ENCODE peak calls at places on chromosomes 2 and 18, in five cellular contexts. L is IMR-90, J is fibroblast of lung, M is A549, Z is neural progenitor cell. E is an unnamed sample.

GRCh38 chr2:237904806-237905599 is 45.6 kb downstream of the RAMP1 start:
- DNase-seq in L (peak), Z (no peak), J (peak), M (no peak), E (peak)

GRCh38 chr18:21090680-21091079 is 20.9 kb downstream of the ROCK1 start:
- DNase-seq in M (no peak), Z (no peak), L (no peak), J (no peak), E (no peak)

GRCh38 chr2:74834806-74835755 is 1.2 kb downstream of the HK2 start:
- DNase-seq in L (peak), J (peak), Z (peak), M (no peak), E (peak)

GRCh38 chr18:31325051-31325450 is 7.1 kb downstream of the DSG1 start:
- DNase-seq in L (peak), M (peak), Z (no peak), J (peak), E (no peak)

GRCh38 chr2:100612388-100613000 is 49.7 kb downstream of the PDCL3 start:
- DNase-seq in M (no peak), L (no peak), J (no peak), Z (no peak), E (no peak)

GRCh38 chr2:127072970-127073369 is 34.0 kb downstream of the BIN1 start:
- DNase-seq in J (no peak), M (no peak), Z (peak), L (no peak), E (no peak)

GRCh38 chr2:214843823-214844222 is 34.3 kb upstream of the BARD1 start:
- DNase-seq in M (no peak), J (no peak), L (no peak), Z (no peak), E (no peak)

GRCh38 chr2:177573120-177573519 is 180.5 kb downstream of the AGPS start:
- DNase-seq in L (peak), Z (no peak), J (peak), M (peak), E (no peak)

GRCh38 chr2:74369976-74370375 is 10.1 kb downstream of the DCTN1 start:
- DNase-seq in J (no peak), M (no peak), L (no peak), Z (no peak), E (no peak)

GRCh38 chr18:58102020-58102419 is 58.0 kb downstream of the NEDD4L start:
- DNase-seq in J (no peak), L (no peak), Z (no peak), M (no peak), E (no peak)

GRCh38 chr2:79065176-79065575 is 22.6 kb downstream of the REG1B start:
- DNase-seq in L (no peak), Z (no peak), M (no peak), J (no peak), E (no peak)

GRCh38 chr2:54613794-54614257 is 109.6 kb upstream of the EML6 start:
- DNase-seq in M (peak), J (peak), L (peak), Z (no peak), E (no peak)

GRCh38 chr2:113198790-113199612 is 25.2 kb downstream of the PSD4 start:
- DNase-seq in M (peak), Z (peak), J (peak), L (peak), E (peak)

GRCh38 chr2:234198976-234199375 is 148.5 kb downstream of the SPP2 start:
- DNase-seq in J (peak), Z (no peak), L (peak), M (no peak), E (no peak)

GRCh38 chr2:99607454-99607853 is 117.6 kb upstream of the REV1 start:
- DNase-seq in J (no peak), Z (no peak), M (no peak), L (no peak), E (no peak)

GRCh38 chr2:153871231-153872221 is at the start of gene GALNT13:
- DNase-seq in L (no peak), Z (peak), M (peak), J (peak), E (no peak)

GRCh38 chr2:47941936-47942335 is 35.6 kb upstream of the FBXO11 start:
- DNase-seq in J (no peak), Z (no peak), L (no peak), M (no peak), E (no peak)

GRCh38 chr2:173550143-173550542 is 195.5 kb downstream of the CDCA7 start:
- DNase-seq in J (peak), M (peak), Z (no peak), L (peak), E (no peak)

GRCh38 chr18:35998967-35999366 is 26.5 kb downstream of the RMP24 start:
- DNase-seq in L (no peak), Z (no peak), J (no peak), M (peak), E (peak)

GRCh38 chr18:63168287-63168686 is 151.3 kb downstream of the BCL2 start:
- DNase-seq in L (no peak), M (no peak), J (no peak), Z (no peak), E (no peak)

GRCh38 chr2:166375736-166376487 is at the start of gene SCN9A:
- DNase-seq in L (peak), Z (peak), J (peak), M (peak), E (no peak)

GRCh38 chr18:45006934-45007333 is 326.2 kb downstream of the SETBP1 start:
- DNase-seq in J (peak), M (no peak), L (peak), Z (no peak), E (no peak)

GRCh38 chr2:163877316-163877715 is 141.5 kb upstream of the FIGN start:
- DNase-seq in J (peak), Z (no peak), L (peak), M (no peak), E (no peak)

GRCh38 chr2:206657087-206657486 is 14.8 kb downstream of the FAM237A start:
- DNase-seq in Z (no peak), L (no peak), M (no peak), J (no peak), E (no peak)

GRCh38 chr2:210259687-210260086 is 34.4 kb upstream of the ACADL start:
- DNase-seq in J (no peak), M (no peak), Z (no peak), L (no peak), E (no peak)

GRCh38 chr18:61833387-61833786 is 59.4 kb downstream of the RNF152 start:
- DNase-seq in M (no peak), L (peak), Z (no peak), J (peak), E (no peak)

GRCh38 chr2:31197669-31198068 is 19.6 kb downstream of the CAPN14 start:
- DNase-seq in M (no peak), L (no peak), J (no peak), Z (no peak), E (no peak)

GRCh38 chr18:36162981-36163380 is 24.3 kb upstream of the MOCOS start:
- DNase-seq in L (peak), Z (no peak), M (no peak), J (peak), E (no peak)

GRCh38 chr2:230734247-230735175 is 21.9 kb downstream of the CAB39 start:
- DNase-seq in J (no peak), Z (no peak), M (no peak), L (no peak), E (no peak)

GRCh38 chr2:218230882-218231281 is 13.9 kb downstream of the ARPC2 start:
- DNase-seq in L (peak), Z (no peak), M (peak), J (peak), E (no peak)

GRCh38 chr2:188952901-188953300 is 21.3 kb upstream of the COL3A1 start:
- DNase-seq in M (no peak), Z (no peak), J (no peak), L (peak), E (no peak)

GRCh38 chr2:66239655-66240054 is 195.3 kb upstream of the MEIS1 start:
- DNase-seq in M (no peak), Z (no peak), L (no peak), J (no peak), E (no peak)

DNA sequence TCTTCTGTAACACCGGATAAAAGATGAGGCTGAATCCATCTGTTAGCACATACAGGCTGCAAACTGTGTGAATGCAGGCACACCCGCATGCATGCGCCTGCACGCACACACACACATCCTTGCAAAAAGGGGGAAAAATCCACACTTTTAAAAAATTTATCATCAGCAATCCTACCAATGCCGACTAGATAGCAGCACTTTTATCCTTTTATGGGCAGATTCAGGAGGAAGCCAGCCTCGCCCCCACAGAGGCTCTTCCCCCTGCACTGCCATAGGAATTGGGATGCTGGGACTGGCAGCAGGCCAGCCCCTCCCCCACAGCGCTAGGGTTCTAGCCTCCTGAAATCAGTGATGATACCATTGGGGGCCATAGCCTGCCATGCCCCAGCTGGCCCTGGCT is 25.6 kb downstream of the CYRIA start:
- DNase-seq in M (no peak), L (no peak), J (no peak), Z (no peak), E (no peak)
- H3K4me2 ChIP-seq in M (no peak), L (no peak), J (no peak), Z (no peak), E (no peak)

GRCh38 chr18:79608069-79608468 is 71.5 kb upstream of the CTDP1 start:
- DNase-seq in M (no peak), L (no peak), J (no peak), Z (no peak), E (no peak)

GRCh38 chr18:79608535-79608934 is 71.1 kb upstream of the CTDP1 start:
- DNase-seq in M (no peak), L (no peak), J (no peak), Z (no peak), E (no peak)

GRCh38 chr18:79609841-79610281 is 69.7 kb upstream of the CTDP1 start:
- DNase-seq in Z (no peak), M (no peak), L (no peak), J (no peak), E (no peak)

GRCh38 chr18:79610461-79611039 is 69.1 kb upstream of the CTDP1 start:
- DNase-seq in J (no peak), Z (no peak), M (no peak), L (no peak), E (no peak)

GRCh38 chr18:79609021-79609461 is 70.6 kb upstream of the CTDP1 start:
- DNase-seq in Z (no peak), J (no peak), M (no peak), L (no peak), E (no peak)
- H3K4me2 ChIP-seq in Z (no peak), J (no peak), M (no peak), L (no peak), E (no peak)

GRCh38 chr2:45911503-45911902 is 260.0 kb downstream of the PRKCE start:
- DNase-seq in Z (no peak), M (no peak), L (no peak), J (no peak), E (no peak)

GRCh38 chr2:45908316-45909150 is 257.1 kb downstream of the PRKCE start:
- DNase-seq in M (no peak), J (no peak), L (no peak), Z (no peak), E (no peak)

GRCh38 chr2:45910473-45911060 is 259.1 kb downstream of the PRKCE start:
- DNase-seq in Z (no peak), M (no peak), L (no peak), J (no peak), E (no peak)

GRCh38 chr2:45907592-45907991 is 256.1 kb downstream of the PRKCE start:
- DNase-seq in J (no peak), Z (no peak), L (no peak), M (no peak), E (no peak)

DNA sequence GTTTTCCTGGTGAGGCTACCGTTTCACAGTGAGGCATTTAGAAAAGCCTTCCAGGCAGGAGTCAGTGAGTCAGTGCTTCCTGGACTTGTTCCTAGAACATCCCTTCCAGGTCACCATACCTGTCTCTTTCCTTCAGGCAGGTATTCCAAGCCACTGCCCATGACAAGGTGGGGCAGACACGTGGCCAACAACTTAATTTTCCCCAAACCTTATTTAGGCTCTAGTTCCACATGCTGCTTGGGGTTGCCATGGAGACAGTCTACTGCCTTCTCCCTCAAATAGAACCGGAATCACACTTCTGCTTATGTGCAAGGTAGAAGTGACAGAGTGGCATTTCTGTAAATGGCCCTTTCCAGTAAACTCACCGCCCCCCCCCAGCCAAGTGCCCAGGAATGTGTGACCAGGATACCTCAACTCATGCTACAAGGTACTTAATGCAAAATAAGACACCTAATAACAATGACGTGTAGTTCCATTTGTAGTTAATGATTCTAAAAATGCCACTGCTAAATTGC is 258.3 kb downstream of the PRKCE start:
- DNase-seq in M (no peak), Z (no peak), L (no peak), J (peak), E (peak)
- H3K4me2 ChIP-seq in M (no peak), Z (no peak), L (no peak), J (no peak), E (peak)

GRCh38 chr2:201220102-201220570 is 37.2 kb downstream of the CASP10 start:
- DNase-seq in J (peak), Z (peak), M (no peak), L (no peak), E (peak)
- H3K4me2 ChIP-seq in J (no peak), Z (no peak), M (no peak), L (no peak), E (peak)

GRCh38 chr2:63127594-63127993 is 77.0 kb downstream of the OTX1 start:
- DNase-seq in M (no peak), J (no peak), L (no peak), Z (no peak), E (no peak)

GRCh38 chr2:63124209-63124608 is 73.6 kb downstream of the OTX1 start:
- DNase-seq in M (no peak), J (no peak), Z (no peak), L (no peak), E (no peak)

GRCh38 chr2:63121055-63121834 is 70.6 kb downstream of the OTX1 start:
- DNase-seq in L (no peak), J (no peak), M (peak), Z (no peak), E (no peak)

GRCh38 chr2:63122921-63123320 is 72.3 kb downstream of the OTX1 start:
- DNase-seq in Z (no peak), J (no peak), M (no peak), L (no peak), E (no peak)

GRCh38 chr2:63124850-63125249 is 74.2 kb downstream of the OTX1 start:
- DNase-seq in Z (no peak), L (no peak), M (no peak), J (no peak), E (no peak)
- H3K4me2 ChIP-seq in Z (no peak), L (no peak), M (no peak), J (no peak), E (no peak)

DNA sequence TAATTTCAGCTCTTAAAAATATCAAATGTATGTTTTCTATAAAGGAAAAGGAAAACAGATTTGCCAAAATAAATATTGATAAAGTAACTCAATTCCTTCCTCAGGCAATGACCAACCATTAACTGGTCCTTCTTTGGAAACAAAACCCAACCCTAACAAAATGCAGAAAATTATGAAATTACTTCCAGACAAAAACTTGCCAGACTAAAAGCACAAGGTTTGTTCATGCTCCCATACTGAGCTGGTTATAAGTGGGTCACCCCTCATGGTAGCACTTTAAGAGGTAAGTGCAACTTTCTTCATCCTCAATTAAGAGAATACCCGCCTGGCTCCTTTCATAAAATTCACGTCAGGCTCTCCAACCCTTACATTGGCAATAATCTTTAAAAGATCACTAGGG is 31.1 kb upstream of the TTC32 start:
- DNase-seq in J (no peak), L (no peak), Z (no peak), M (no peak), E (no peak)
- H3K4me2 ChIP-seq in J (peak), L (peak), Z (no peak), M (peak), E (no peak)

DNA sequence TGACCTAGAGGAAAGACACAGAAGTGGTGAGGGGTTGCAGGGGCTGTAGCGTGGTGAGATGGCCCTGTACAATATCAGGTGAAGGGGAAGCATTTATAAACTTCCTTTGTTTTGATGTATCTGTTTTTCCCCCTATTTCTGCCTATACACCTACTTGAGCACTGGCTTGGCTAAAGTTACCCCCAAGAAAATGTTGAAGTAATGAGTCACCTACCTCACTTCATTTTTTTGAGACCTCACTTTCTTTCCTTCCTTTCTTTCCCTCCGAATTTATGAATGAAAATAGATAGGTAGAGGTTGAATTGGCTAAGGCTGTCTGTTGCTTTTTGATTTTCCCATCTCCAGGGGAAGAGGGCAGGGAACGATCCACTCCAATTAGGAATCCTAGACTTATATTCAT is 231.1 kb upstream of the EPAS1 start:
- DNase-seq in Z (no peak), J (peak), M (no peak), L (no peak), E (no peak)
- H3K4me2 ChIP-seq in Z (no peak), J (no peak), M (peak), L (no peak), E (no peak)

DNA sequence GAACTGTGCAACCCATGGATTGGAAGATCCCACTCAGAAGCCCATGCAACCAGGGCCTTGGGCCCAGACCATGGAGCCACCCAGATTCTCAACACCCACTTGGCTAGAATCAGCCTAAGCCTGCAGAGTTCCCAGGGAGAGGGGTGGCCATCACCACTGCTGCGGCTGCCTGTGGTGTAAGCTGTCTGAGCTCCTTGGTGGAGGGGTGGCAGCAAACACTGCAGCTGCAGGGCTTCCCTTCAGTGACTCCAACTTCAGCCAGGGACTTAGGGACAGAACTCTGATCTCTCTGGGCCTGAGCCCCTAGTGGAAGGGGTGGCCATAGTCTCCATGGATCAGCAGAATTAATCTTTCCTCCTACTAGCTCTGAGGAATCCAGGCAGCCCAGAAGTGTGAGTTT is 72.5 kb downstream of the RAD51AP2 start:
- DNase-seq in L (no peak), Z (no peak), J (no peak), M (no peak), E (no peak)
- H3K4me2 ChIP-seq in L (no peak), Z (no peak), J (no peak), M (no peak), E (no peak)

GRCh38 chr2:9306910-9307309 is 100.3 kb downstream of the ASAP2 start:
- DNase-seq in M (no peak), J (no peak), Z (no peak), L (no peak), E (no peak)
- H3K4me2 ChIP-seq in M (no peak), J (no peak), Z (no peak), L (no peak), E (no peak)

DNA sequence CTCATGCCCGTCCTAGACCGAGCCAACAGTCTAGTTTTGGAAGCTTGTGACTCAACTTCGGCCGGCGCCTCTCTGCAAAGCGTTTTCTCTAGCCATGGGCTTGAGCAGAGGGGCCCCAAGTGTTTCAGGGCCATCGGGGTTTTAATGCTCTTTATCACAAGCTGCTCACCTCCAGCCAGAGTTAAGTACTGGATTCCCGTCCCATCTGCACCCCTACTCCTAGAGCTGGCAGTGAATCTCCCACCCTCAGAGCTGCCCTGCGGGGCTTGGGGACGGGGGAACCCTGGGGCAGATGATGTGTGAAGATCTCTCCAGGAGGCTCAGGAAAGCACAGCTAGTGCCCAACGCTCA is 7.3 kb downstream of the RAX start:
- DNase-seq in M (no peak), L (no peak), Z (no peak), J (no peak), E (no peak)
- H3K4me2 ChIP-seq in M (peak), L (no peak), Z (peak), J (no peak), E (no peak)